ENCODE peak calls at places on chromosomes 2 and 18, in six cellular contexts. V is osteocyte, K is Caco-2, P is right lobe of liver, M is prostate gland, N is dorsolateral prefrontal cortex. S is an unnamed sample.

GRCh38 chr18:79399275-79400081 is 3.7 kb downstream of the NFATC1 start:
- DNase-seq in V (no peak), N (peak), M (no peak), K (no peak), P (peak), S (no peak)

GRCh38 chr2:192390401-192390800 is 195.7 kb upstream of the TMEFF2 start:
- DNase-seq in M (no peak), N (no peak), P (no peak), V (no peak), K (no peak), S (no peak)

GRCh38 chr2:208062113-208062512 is 36.8 kb upstream of the PLEKHM3 start:
- DNase-seq in K (no peak), N (no peak), V (no peak), P (no peak), M (no peak), S (no peak)

GRCh38 chr18:35458677-35459441 is 38.9 kb downstream of the INO80C start:
- DNase-seq in K (peak), M (no peak), N (no peak), V (peak), P (peak), S (no peak)

GRCh38 chr2:162244559-162245031 is 1.4 kb upstream of the FAP start:
- DNase-seq in V (no peak), P (no peak), N (no peak), K (no peak), M (no peak), S (no peak)

GRCh38 chr2:56465491-56465890 is 281.7 kb downstream of the CCDC85A start:
- DNase-seq in K (no peak), M (no peak), N (no peak), P (no peak), V (no peak), S (no peak)

GRCh38 chr18:3716116-3716660 is 266.2 kb downstream of the TGIF1 start:
- DNase-seq in K (no peak), N (no peak), P (no peak), M (no peak), V (no peak), S (no peak)

GRCh38 chr2:235048549-235048948 is 96.7 kb downstream of the SH3BP4 start:
- DNase-seq in K (no peak), P (no peak), V (no peak), N (no peak), M (peak), S (no peak)

GRCh38 chr2:35204881-35205280 is 1150.7 kb upstream of the CRIM1 start:
- DNase-seq in P (no peak), M (no peak), N (no peak), K (no peak), V (no peak), S (no peak)

GRCh38 chr2:40103163-40103562 is 324.1 kb upstream of the THUMPD2 start:
- DNase-seq in V (no peak), M (no peak), P (no peak), K (no peak), N (no peak), S (no peak)

GRCh38 chr2:16243411-16243996 is 303.2 kb downstream of the MYCN start:
- DNase-seq in M (no peak), V (peak), N (no peak), K (no peak), P (no peak), S (peak)

GRCh38 chr18:36650906-36651305 is 177.9 kb downstream of the TPGS2 start:
- DNase-seq in N (no peak), K (no peak), V (no peak), M (no peak), P (no peak), S (no peak)

GRCh38 chr2:46097714-46098480 is 199.3 kb upstream of the EPAS1 start:
- DNase-seq in N (no peak), K (no peak), M (peak), P (no peak), V (no peak), S (no peak)

GRCh38 chr2:213238753-213239591 is 45.3 kb upstream of the SPAG16 start:
- DNase-seq in K (peak), P (no peak), V (no peak), M (peak), N (no peak), S (no peak)

GRCh38 chr18:36786686-36787085 is 42.1 kb downstream of the TPGS2 start:
- DNase-seq in M (peak), K (peak), N (no peak), P (no peak), V (no peak), S (no peak)

GRCh38 chr18:58288922-58289797 is 245.1 kb downstream of the NEDD4L start:
- DNase-seq in M (no peak), K (no peak), N (no peak), P (no peak), V (no peak), S (no peak)

GRCh38 chr2:108870069-108870644 is 83.6 kb downstream of the CCDC138 start:
- DNase-seq in N (no peak), M (no peak), P (no peak), V (no peak), K (no peak), S (no peak)

GRCh38 chr2:128464456-128464855 is 145.8 kb upstream of the HS6ST1 start:
- DNase-seq in P (no peak), M (no peak), N (no peak), V (peak), K (no peak), S (peak)

GRCh38 chr18:24915547-24915946 is 436.4 kb downstream of the ZNF521 start:
- DNase-seq in P (no peak), V (no peak), M (no peak), N (no peak), K (no peak), S (no peak)

GRCh38 chr2:157934684-157935377 is 58.7 kb upstream of the ACVR1 start:
- DNase-seq in M (no peak), N (no peak), K (no peak), P (no peak), V (no peak), S (no peak)

GRCh38 chr2:67561411-67561965 is 164.4 kb downstream of the ETAA1 start:
- DNase-seq in V (no peak), N (no peak), P (no peak), M (peak), K (no peak), S (no peak)

GRCh38 chr2:14136030-14136429 is 496.5 kb upstream of the LRATD1 start:
- DNase-seq in K (no peak), M (no peak), N (no peak), P (no peak), V (no peak), S (no peak)

GRCh38 chr2:28047698-28048097 is 157.2 kb downstream of the BABAM2 start:
- DNase-seq in M (no peak), P (no peak), K (no peak), V (no peak), N (no peak), S (no peak)

GRCh38 chr2:85057236-85057635 is 76.0 kb upstream of the TCF7L1 start:
- DNase-seq in N (no peak), M (no peak), K (no peak), V (no peak), P (no peak), S (no peak)

GRCh38 chr2:17878222-17879136 is at the start of gene KCNS3:
- DNase-seq in N (no peak), P (peak), V (no peak), K (no peak), M (peak), S (no peak)

GRCh38 chr2:212537311-212538155 is 1.1 kb downstream of the ERBB4 start:
- DNase-seq in K (peak), M (peak), N (no peak), P (peak), V (no peak), S (no peak)

GRCh38 chr2:234257859-234258561 is 207.5 kb downstream of the SPP2 start:
- DNase-seq in P (no peak), N (no peak), M (peak), K (peak), V (peak), S (no peak)

GRCh38 chr2:54557601-54558187 is 101.6 kb downstream of the SPTBN1 start:
- DNase-seq in P (peak), N (no peak), M (peak), K (peak), V (peak), S (peak)

GRCh38 chr2:112032615-112033457 is 22.2 kb upstream of the TMEM87B start:
- DNase-seq in P (no peak), V (peak), M (peak), N (no peak), K (no peak), S (no peak)

GRCh38 chr18:47758000-47758399 is 172.5 kb downstream of the SMAD2 start:
- DNase-seq in V (no peak), M (no peak), K (no peak), N (no peak), P (no peak), S (no peak)

GRCh38 chr2:46999084-46999483 is 83.5 kb upstream of the MCFD2 start:
- DNase-seq in K (no peak), V (no peak), N (no peak), P (no peak), M (no peak), S (no peak)

GRCh38 chr2:46366675-46367067 is 69.5 kb downstream of the EPAS1 start:
- DNase-seq in K (no peak), M (no peak), P (peak), V (no peak), N (no peak), S (no peak)

GRCh38 chr18:13555192-13555591 is 171.2 kb downstream of the FAM210A start:
- DNase-seq in V (no peak), M (no peak), K (no peak), P (no peak), N (no peak), S (no peak)

GRCh38 chr2:127342101-127342500 is 45.7 kb downstream of the MAP3K2 start:
- DNase-seq in P (no peak), K (no peak), V (no peak), N (no peak), M (no peak), S (no peak)

GRCh38 chr2:218618102-218618860 is 10.6 kb downstream of the PLCD4 start:
- DNase-seq in N (no peak), V (no peak), M (no peak), K (no peak), P (no peak), S (no peak)

GRCh38 chr2:1744446-1745170 is at the start of gene PXDN:
- DNase-seq in N (no peak), K (no peak), M (peak), P (no peak), V (peak), S (peak)

GRCh38 chr2:165911231-165911630 is 42.3 kb downstream of the TTC21B start:
- DNase-seq in V (no peak), N (no peak), P (no peak), K (no peak), M (no peak), S (no peak)

GRCh38 chr2:105744091-105744908 is 412 bp upstream of the NCK2 start:
- DNase-seq in M (peak), N (no peak), K (peak), P (peak), V (no peak), S (no peak)

GRCh38 chr2:119657486-119658145 is 21.4 kb upstream of the TMEM177 start:
- DNase-seq in P (no peak), V (no peak), N (no peak), K (no peak), M (no peak), S (no peak)

GRCh38 chr2:142734231-142734630 is 143.2 kb upstream of the KYNU start:
- DNase-seq in K (no peak), P (no peak), M (no peak), N (no peak), V (no peak), S (no peak)
- TF ChIP-seq CTCF in K (peak), P (no peak), M (no peak), N (no peak), V (peak), S (peak)

DNA sequence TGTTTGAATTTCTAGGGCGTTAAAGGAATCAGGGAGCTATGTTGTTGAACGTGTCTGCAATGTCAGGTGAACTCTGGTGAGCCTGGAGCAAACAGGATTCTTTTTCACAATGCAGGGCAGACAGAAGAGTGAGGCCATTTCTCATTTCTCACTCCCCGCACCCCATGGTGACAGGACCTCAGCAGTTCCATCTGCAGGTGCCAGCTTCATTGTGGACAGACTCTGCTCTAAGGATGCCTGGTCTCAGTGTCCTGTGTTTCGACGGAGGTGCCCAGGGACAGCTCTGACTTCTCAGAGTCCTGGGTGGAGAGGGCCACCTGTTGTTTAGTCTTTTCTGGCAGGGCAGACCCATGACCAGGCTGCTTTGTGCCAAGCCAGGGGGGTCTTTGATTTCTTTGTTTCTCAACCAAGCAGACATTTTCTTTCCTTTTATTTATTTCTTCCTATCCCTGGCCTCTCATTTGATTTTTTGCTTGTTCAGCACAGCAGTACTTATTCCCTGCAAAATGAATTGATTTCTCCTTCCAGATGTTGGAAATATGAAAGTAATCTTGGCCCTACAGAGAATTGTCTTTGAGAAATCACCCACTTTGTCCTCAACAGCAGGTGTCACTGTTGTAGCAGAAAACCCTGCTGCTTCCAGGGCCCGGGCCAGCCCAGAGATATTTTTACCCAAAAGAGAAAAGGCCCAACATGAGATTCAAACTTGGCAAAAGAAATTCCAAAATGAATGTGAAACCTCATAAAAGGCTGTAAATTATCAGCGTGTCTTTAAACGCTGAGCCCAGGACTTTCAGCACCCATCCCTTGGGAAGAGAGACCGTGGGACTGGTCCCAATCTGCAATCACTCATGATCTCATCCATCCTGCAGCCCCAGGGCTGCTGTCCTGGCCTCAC is 201.6 kb downstream of the RNF144A start:
- DNase-seq in P (no peak), N (no peak), V (no peak), M (no peak), K (no peak), S (no peak)
- TF ChIP-seq CTCF in P (peak), N (peak), V (peak), M (peak), K (peak), S (peak)

GRCh38 chr18:69447886-69448285 is 47.2 kb downstream of the DOK6 start:
- DNase-seq in P (no peak), V (no peak), N (no peak), K (no peak), M (no peak), S (no peak)

DNA sequence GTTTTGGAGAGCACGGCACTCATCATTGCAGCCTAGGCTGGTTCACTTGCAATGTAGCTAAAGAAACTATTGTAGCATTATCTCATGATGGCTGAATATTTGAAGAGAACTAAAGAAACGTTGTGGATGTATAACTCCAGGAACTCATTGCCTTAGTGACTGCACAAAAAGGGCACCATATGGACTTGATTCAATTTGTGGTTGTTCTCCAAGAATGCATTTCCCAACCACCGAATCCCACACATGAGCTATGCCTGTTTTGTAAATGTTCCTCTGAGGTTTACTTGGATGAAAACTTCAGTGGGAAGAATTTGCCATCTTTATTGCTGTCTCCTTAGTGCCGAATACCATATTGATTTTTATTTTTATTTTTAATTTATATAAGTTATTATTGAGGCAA is 43.5 kb downstream of the DOK6 start:
- DNase-seq in K (no peak), M (no peak), V (no peak), N (no peak), P (no peak), S (no peak)
- TF ChIP-seq CTCF in K (no peak), M (no peak), V (no peak), N (no peak), P (no peak), S (no peak)

GRCh38 chr2:104371084-104371483 is 482.8 kb upstream of the POU3F3 start:
- DNase-seq in K (no peak), V (no peak), P (no peak), M (no peak), N (no peak), S (no peak)

GRCh38 chr2:104368089-104368488 is 485.8 kb upstream of the POU3F3 start:
- DNase-seq in K (no peak), V (no peak), P (no peak), N (no peak), M (no peak), S (no peak)
- TF ChIP-seq CTCF in K (no peak), V (no peak), P (no peak), N (no peak), M (no peak), S (no peak)

DNA sequence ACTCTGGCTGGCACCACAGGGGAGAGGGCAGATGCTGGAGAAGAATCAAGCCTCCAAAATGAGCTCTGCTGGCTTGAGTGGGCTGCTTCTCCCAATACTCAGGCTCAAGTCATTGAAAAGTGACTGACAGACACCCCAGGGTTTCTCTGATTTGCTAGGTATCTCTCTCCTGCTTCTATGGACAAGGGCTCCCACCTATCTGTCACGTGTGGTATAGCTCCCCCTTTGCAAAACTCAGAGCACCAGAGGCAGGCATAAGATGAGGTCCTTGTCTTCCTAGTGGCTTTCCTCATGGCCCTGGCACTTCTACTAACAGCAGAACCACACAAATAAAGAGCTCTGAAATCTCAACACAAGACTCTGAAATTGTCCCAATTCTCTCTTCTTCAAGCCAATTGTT is 105.2 kb downstream of the GALNT14 start:
- DNase-seq in N (no peak), M (no peak), V (no peak), P (no peak), K (no peak), S (no peak)
- TF ChIP-seq CTCF in N (no peak), M (no peak), V (no peak), P (no peak), K (no peak), S (no peak)

GRCh38 chr2:74199275-74199701 is 873 bp downstream of the MTHFD2 start:
- DNase-seq in K (no peak), M (no peak), N (no peak), P (no peak), V (no peak), S (no peak)
- TF ChIP-seq CTCF in K (no peak), M (no peak), N (no peak), P (no peak), V (no peak), S (no peak)

GRCh38 chr2:219616550-219616949 is 10.9 kb upstream of the SLC4A3 start:
- DNase-seq in K (no peak), N (no peak), P (peak), V (no peak), M (no peak), S (no peak)

GRCh38 chr2:219622472-219622871 is 5.0 kb upstream of the SLC4A3 start:
- DNase-seq in M (no peak), V (no peak), P (no peak), K (no peak), N (no peak), S (no peak)

GRCh38 chr2:219620546-219620945 is 6.9 kb upstream of the SLC4A3 start:
- DNase-seq in N (no peak), K (no peak), P (no peak), M (no peak), V (no peak), S (no peak)

GRCh38 chr2:219618733-219619122 is 8.7 kb upstream of the SLC4A3 start:
- DNase-seq in M (no peak), K (no peak), N (no peak), P (peak), V (no peak), S (no peak)

DNA sequence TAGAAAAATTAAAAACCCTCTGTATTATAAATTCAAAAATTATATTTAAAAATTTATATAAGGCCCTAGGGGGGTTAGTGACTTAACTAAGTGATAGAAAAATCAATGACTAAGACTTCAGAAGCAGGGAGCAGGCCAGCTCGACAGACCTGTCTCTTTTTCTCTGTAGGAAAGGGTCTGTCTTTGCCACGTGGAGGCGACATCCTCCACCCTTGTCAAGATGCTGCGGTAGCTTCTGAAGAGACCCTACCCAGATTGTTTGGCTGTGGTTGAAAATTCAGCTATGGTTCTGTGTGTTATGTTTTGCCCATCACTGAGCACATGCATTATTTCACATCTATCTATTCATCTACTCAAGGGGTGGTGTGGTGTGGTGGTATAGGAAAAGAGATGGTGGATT is 8.2 kb upstream of the SLC4A3 start:
- DNase-seq in K (no peak), N (no peak), P (no peak), V (no peak), M (no peak), S (no peak)
- TF ChIP-seq CTCF in K (no peak), N (no peak), P (no peak), V (peak), M (no peak), S (peak)

GRCh38 chr2:21326152-21326551 is 202.4 kb downstream of the TDRD15 start:
- DNase-seq in P (no peak), K (no peak), M (no peak), N (no peak), V (no peak), S (no peak)
- TF ChIP-seq CTCF in P (no peak), K (no peak), M (no peak), N (no peak), V (no peak), S (no peak)

S was measured in type B pancreatic cell.